ENCODE peak calls at places on chromosomes 5 and 9, in eight cellular contexts. D is fibroblast of lung; E is OCI-LY7; H is colonic mucosa; K is right atrium auricular region; M is psoas muscle; V is brain microvascular endothelial cell; U is CD4-positive, alpha-beta memory T cell. R is an unnamed sample.

GRCh38 chr5:158135682-158136176 is 276.8 kb upstream of the CLINT1 start:
- DNase-seq in K (no peak), H (no peak), E (no peak), M (peak), U (no peak), D (no peak), V (no peak), R (no peak)

GRCh38 chr9:38652044-38652443 is 31.6 kb upstream of the ANKRD18A start:
- DNase-seq in D (no peak), M (no peak), V (no peak), E (no peak), H (no peak), U (no peak), K (no peak), R (no peak)

GRCh38 chr5:54021413-54022155 is 288.8 kb downstream of the ARL15 start:
- DNase-seq in V (no peak), U (no peak), K (no peak), D (peak), E (peak), M (no peak), H (no peak), R (no peak)

GRCh38 chr9:12722131-12722530 is 28.9 kb downstream of the TYRP1 start:
- DNase-seq in D (no peak), V (no peak), K (no peak), E (no peak), M (no peak), U (no peak), H (no peak), R (no peak)

GRCh38 chr9:111957856-111958631 is 61.4 kb downstream of the UGCG start:
- DNase-seq in V (peak), U (no peak), K (peak), H (no peak), E (peak), M (no peak), D (peak), R (peak)

GRCh38 chr5:38240212-38240611 is 18.1 kb upstream of the EGFLAM start:
- DNase-seq in U (no peak), V (no peak), D (no peak), E (no peak), K (no peak), H (no peak), M (no peak), R (no peak)

GRCh38 chr9:94796687-94797086 is 70.2 kb downstream of the AOPEP start:
- DNase-seq in M (no peak), U (no peak), K (no peak), D (peak), E (no peak), H (no peak), V (no peak), R (no peak)

GRCh38 chr5:141514330-141515111 is 25.6 kb downstream of the PCDHGC5 start:
- DNase-seq in H (no peak), D (peak), K (no peak), V (peak), U (no peak), E (peak), M (no peak), R (no peak)

GRCh38 chr5:74763504-74763903 is 3.4 kb downstream of the GFM2 start:
- DNase-seq in K (no peak), U (no peak), E (no peak), H (no peak), V (no peak), M (no peak), D (no peak), R (no peak)

GRCh38 chr9:89701221-89701798 is 96.5 kb downstream of the GADD45G start:
- DNase-seq in U (peak), V (no peak), E (peak), M (no peak), K (no peak), D (no peak), H (no peak), R (no peak)

GRCh38 chr5:76582252-76583162 is 40.7 kb downstream of the F2RL2 start:
- DNase-seq in U (no peak), V (peak), K (no peak), D (peak), M (no peak), H (no peak), E (peak), R (no peak)

GRCh38 chr5:40847525-40847924 is 6.4 kb downstream of the CARD6 start:
- DNase-seq in K (no peak), V (no peak), M (no peak), U (no peak), H (no peak), D (no peak), E (no peak), R (no peak)

GRCh38 chr9:114803886-114804285 is 2.0 kb downstream of the TNFSF15 start:
- DNase-seq in U (no peak), D (peak), M (no peak), V (peak), E (no peak), K (peak), H (no peak), R (no peak)

GRCh38 chr9:27485158-27485557 is 38.9 kb upstream of the IFNK start:
- DNase-seq in M (no peak), V (no peak), H (no peak), D (no peak), U (no peak), K (no peak), E (peak), R (no peak)

GRCh38 chr5:154313360-154314017 is 123.0 kb downstream of the GALNT10 start:
- DNase-seq in M (no peak), V (no peak), K (no peak), H (no peak), U (no peak), E (no peak), D (no peak), R (no peak)

GRCh38 chr5:178150977-178151734 is 2.5 kb downstream of the NHP2 start:
- DNase-seq in M (no peak), U (no peak), H (no peak), K (no peak), E (no peak), V (no peak), D (no peak), R (no peak)

DNA sequence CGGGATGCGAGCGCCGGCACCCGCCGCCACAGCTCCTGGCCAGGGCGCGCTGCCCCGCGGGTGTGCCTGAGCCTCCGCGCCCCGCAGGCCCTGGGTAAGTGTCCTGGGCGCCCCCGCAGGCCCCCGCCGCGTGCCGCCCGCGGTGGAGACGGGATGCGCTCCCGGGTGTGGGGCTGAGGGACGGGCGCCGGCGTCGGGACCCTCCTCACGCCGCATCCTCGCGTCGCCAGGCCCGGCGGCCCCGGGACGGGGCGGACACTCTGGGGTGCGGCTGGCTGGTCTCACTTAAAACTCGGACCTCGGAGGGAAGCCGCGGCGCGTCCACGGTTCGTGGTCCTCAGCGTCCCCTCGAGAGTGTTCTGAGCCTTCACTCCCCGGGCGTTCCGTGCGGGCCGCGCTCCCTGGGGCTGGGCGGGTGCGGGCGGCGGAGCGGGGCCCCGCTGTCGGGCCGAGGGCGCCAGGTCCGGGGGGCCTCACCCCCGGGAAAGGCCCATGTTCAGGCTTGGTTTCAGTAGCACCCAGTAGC is 275 bp downstream of the AHRR start:
- DNase-seq in V (no peak), M (peak), E (no peak), D (no peak), H (no peak), K (no peak), U (no peak), R (no peak)
- H3K4me3 ChIP-seq in V (peak), M (peak), E (no peak), D (peak), H (peak), K (peak), U (no peak), R (peak)

GRCh38 chr5:15539951-15540350 is 40.0 kb downstream of the FBXL7 start:
- DNase-seq in U (no peak), E (no peak), H (no peak), V (no peak), M (no peak), D (peak), K (no peak), R (no peak)
- H3K27ac ChIP-seq in U (no peak), E (no peak), H (no peak), V (no peak), M (no peak), D (no peak), K (no peak), R (no peak)

DNA sequence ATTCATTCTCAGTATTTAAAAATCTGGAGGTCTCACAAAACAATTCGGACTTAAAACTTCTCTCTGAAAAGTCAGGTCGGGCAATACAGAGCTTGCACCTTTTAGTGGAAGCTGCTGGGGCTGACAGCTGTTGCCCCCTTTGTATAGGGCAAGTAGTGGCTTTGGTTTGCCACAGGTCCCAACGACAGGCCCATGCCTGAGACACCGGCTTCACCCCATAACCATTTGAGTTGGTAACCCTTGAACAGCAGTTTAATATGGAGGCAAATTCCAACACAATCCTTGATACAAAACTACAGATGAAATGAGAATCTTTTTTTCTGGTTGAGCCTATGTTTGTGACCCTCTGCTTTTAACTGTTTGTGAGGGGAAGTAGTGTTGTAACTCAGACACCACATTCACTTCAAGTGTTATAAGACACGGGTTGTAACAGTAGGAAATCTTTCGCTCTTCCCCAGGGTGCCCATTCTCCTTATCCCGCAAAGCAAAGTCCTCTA is 763 bp upstream of the GLRX start:
- DNase-seq in K (no peak), D (no peak), E (peak), V (no peak), M (no peak), U (no peak), H (no peak), R (no peak)
- H3K4me3 ChIP-seq in K (peak), D (peak), E (peak), V (peak), M (peak), U (peak), H (peak), R (peak)

DNA sequence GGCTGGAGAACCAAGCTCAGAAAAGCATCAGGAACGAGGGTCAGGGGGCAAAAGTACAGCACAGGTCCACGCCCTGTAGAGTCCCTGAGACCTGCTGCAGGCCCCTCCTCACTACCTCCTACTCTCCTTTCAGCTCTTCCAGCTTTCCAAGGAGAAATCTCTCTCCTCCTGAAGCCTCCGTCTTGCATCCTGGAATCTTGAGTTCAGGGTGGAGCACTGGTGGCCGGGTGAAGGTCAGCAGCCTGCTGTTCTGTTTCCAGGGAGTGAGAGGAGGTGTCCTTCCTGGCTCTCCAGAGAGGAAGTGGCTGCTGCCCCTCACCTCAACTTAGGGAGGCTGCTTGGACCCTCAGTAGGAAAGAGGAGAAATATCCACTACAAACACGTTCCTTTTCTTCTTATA is 342.3 kb downstream of the ZSWIM6 start:
- DNase-seq in H (peak), K (no peak), M (no peak), U (no peak), D (no peak), E (no peak), V (no peak), R (no peak)
- H3K27ac ChIP-seq in H (peak), K (no peak), M (no peak), U (no peak), D (no peak), E (no peak), V (no peak), R (no peak)

GRCh38 chr5:130836729-130837660 is 328.1 kb downstream of the HINT1 start:
- DNase-seq in D (peak), E (no peak), K (no peak), V (no peak), U (peak), H (no peak), M (no peak), R (no peak)
- H3K4me3 ChIP-seq in D (no peak), E (peak), K (peak), V (peak), U (peak), H (peak), M (peak), R (peak)

DNA sequence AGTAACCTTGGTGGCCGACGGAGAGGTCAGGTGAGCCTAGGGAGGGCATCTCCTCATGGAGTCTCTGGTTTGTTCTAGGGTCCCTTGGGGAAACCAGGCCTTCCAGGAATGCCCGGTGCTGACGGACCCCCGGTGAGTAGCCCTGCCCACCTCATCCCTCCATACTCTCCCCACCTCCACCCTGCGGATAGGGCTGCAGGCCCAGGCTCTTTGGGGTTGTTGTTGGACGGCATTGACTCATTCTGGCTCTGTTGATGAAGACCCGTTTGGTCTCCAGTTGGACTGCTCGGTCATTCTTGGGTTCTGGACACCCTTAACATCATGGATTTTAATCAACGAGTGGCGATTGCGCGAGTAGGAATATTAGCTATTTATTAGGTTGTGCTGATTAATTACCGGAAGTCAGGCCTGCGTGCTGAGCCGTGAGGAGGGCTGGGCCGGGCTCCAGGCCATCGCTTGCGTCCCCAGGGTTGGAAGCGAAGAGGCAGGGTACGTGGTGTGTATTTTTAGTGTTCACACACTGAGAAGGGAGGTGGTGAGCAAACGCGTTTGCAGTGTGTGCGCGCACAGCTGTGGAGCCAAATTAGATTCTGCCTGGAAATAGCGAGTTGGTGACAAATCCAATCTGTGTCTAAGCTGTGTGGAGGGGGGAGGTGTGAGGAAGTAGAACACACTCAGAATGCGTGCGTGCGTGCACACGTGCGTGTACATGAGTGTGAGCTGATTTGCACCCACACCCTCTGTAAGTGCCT is 112.1 kb upstream of the FCN2 start:
- DNase-seq in M (peak), H (no peak), D (no peak), V (no peak), E (no peak), K (peak), U (no peak), R (peak)
- H3K27ac ChIP-seq in M (no peak), H (no peak), D (peak), V (no peak), E (no peak), K (peak), U (no peak), R (peak)

DNA sequence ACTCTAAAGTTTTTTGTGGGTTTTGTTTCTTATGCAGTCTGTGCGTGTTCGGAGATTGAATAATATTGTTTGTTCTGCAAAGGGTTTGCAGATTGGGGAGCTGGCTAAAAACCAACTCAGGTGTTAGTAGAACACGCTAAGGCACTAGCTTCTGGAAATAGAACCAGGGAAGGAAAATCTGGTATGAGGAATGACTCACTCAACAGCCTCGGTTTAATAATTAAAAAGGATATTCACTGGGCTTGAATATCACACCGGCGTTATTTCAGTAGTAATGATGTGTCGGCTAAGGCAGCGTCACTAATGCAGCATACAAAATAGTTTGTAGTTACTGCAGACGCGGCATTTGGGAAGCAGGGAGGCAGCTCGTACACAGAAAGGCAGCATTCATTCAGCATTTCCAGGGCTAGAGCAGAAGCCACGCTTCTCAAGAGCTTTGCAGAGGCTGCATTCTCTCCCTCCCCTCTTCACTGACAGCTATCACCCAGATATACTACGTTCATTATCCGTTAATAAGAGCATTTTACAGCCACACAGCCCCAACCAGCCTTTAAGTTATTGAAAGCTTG is 1.7 kb downstream of the ADRA1B start:
- DNase-seq in V (no peak), D (no peak), U (no peak), H (no peak), E (no peak), M (no peak), K (no peak), R (no peak)
- H3K4me3 ChIP-seq in V (no peak), D (no peak), U (no peak), H (no peak), E (no peak), M (no peak), K (no peak), R (peak)

GRCh38 chr5:66363097-66363496 is 219.0 kb downstream of the SREK1 start:
- DNase-seq in H (no peak), D (no peak), M (no peak), K (no peak), V (no peak), U (no peak), E (no peak), R (no peak)
- H3K27ac ChIP-seq in H (no peak), D (no peak), M (no peak), K (peak), V (no peak), U (no peak), E (no peak), R (no peak)

GRCh38 chr5:6548752-6549151 is 84.1 kb downstream of the NSUN2 start:
- DNase-seq in M (no peak), V (no peak), H (no peak), U (no peak), K (no peak), E (no peak), D (no peak), R (no peak)
- H3K4me3 ChIP-seq in M (no peak), V (no peak), H (no peak), U (no peak), K (no peak), E (no peak), D (no peak), R (no peak)

R was measured in ascending aorta.